ENCODE peak calls at places on chromosome 20, in four cellular contexts. G is cardiac muscle cell, U is AG09309, H is heart left ventricle. E is an unnamed sample.

GRCh38 chr20:18506744-18507143 is 996 bp upstream of the SEC23B start:
- DNase-seq in U (no peak), H (no peak), G (no peak), E (no peak)

GRCh38 chr20:46406986-46407670 is 713 bp upstream of the ELMO2 start:
- DNase-seq in U (no peak), G (peak; percentile 19), H (peak; percentile 76), E (no peak)

GRCh38 chr20:34771680-34772081 is 53.8 kb downstream of the NCOA6 start:
- DNase-seq in G (peak; percentile 29), U (no peak), H (no peak), E (no peak)

GRCh38 chr20:25315418-25316210 is 67.7 kb downstream of the PYGB start:
- DNase-seq in U (no peak), G (no peak), H (no peak), E (no peak)

GRCh38 chr20:38505091-38505455 is 32.4 kb downstream of the RALGAPB start:
- DNase-seq in U (no peak), G (no peak), H (no peak), E (no peak)

GRCh38 chr20:17171750-17172149 is 55.1 kb upstream of the PCSK2 start:
- DNase-seq in G (no peak), U (no peak), H (no peak), E (no peak)

GRCh38 chr20:2754426-2754825 is 46.0 kb downstream of the CPXM1 start:
- DNase-seq in H (no peak), U (no peak), G (peak; percentile 22), E (no peak)

GRCh38 chr20:30485331-30486102 is 771.9 kb upstream of the DEFB115 start:
- DNase-seq in H (no peak), U (no peak), G (no peak), E (no peak)

GRCh38 chr20:17895641-17896246 is 72.8 kb downstream of the SNX5 start:
- DNase-seq in U (no peak), G (peak; percentile 64), H (peak; percentile 83), E (no peak)

GRCh38 chr20:21613512-21613911 is 92.0 kb upstream of the PAX1 start:
- DNase-seq in G (no peak), U (no peak), H (no peak), E (no peak)

GRCh38 chr20:25485872-25486271 is 78.4 kb downstream of the GINS1 start:
- DNase-seq in H (no peak), G (no peak), U (no peak), E (no peak)

GRCh38 chr20:23937303-23938117 is 51.1 kb downstream of the GGTLC1 start:
- DNase-seq in G (peak; percentile 65), U (no peak), H (peak; percentile 42), E (peak; percentile 79)

DNA sequence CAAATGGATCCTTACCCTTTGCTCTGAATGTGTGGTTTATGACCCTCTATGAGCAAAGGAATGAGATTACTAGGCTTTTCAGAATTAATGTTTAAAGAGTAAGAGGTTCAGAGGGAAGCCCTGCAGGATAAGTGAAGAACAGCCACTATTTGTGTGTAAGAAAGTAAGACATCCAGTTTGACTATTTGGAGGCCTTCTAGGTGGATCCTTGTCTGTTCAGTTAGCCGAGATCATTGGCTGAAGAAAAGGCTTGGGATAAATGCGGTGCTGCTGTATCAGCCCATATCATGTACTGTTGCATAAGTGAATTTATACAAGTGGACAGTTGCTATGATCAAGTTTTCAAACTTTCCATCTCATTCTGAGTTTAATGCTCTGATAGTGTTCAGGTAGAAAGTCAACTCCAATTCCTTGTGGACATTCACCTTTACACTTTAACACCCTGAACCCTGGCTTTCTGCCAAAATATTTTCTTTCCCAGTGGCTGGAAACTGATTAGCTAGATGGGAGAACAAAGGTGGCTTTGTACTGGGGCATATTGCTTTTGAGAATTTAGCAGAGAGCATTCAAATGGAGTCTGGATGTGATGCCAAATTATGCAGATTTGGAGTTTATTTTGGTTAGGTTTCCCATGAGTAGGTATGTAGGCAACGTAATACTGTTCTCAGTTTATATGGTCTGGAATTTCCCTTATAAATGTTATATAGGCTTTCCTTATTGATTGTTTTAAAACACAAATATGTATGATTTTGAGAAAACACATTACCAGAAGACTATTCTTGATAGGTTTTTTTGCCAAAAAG is 15.0 kb downstream of the PARD6B start:
- DNase-seq in U (peak; percentile 34), G (peak; percentile 71), H (no peak), E (no peak)
- TF ChIP-seq CTCF in U (peak; percentile 10), G (no peak), H (no peak), E (no peak)

DNA sequence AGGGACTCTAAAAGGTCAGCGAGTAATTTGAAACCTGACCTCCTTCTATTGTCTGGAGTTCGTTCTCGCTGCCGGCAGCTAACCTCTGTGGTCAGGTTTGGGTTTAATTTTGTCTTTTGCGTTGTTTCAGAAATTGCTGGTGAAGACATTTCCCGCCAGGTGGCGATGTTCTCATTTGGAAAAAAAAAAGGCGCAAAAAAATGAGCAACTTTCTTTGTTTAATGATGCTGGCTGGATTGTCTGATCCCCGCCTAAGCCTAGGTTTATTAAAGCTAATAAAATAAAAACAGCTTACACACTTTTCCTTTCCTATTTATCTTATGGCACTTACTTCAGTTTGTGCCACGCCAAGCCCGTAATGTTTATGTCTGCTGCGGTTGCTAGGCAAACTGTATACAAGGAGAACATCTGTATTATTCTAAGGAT is 205.5 kb downstream of the DOK5 start:
- DNase-seq in U (no peak), H (no peak), G (peak; percentile 64), E (no peak)
- TF ChIP-seq CTCF in U (peak; percentile 57), H (peak; percentile 63), G (peak; percentile 72), E (peak; percentile 95)

GRCh38 chr20:62141397-62142251 is 1.6 kb downstream of the PSMA7 start:
- DNase-seq in H (no peak), U (peak; percentile 18), G (peak; percentile 34), E (peak; percentile 58)
- TF ChIP-seq CTCF in H (no peak), U (peak; percentile 56), G (peak; percentile 43), E (no peak)

DNA sequence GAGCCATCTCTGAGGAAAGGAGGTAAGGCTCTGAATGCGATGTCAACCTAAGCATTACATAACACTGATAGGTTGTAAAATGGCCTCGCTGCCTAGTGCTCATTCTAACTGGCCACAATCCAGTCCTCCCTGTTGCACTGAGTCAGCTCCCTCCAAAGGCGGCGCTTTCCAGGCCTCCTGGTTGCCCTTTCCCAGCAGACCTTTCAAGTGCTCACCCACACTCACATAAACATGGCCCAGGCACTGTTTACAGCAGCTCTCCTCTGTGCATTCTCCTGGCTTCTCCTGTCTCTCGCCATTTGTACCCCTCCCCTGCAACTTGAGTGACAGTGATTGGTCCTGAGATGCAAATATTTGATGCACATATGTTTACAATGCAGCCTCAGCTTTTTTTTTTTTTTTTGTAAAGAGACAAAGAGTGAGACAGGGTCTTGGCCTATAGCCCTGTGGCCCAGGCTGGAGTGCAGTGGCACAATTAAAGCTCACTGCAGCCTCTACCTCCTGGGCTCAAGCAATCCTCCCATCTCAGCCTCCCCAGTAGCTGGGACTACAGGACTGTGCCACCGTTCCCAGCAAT is 36.8 kb upstream of the PRND start:
- DNase-seq in U (no peak), H (peak; percentile 47), G (peak; percentile 76), E (no peak)
- TF ChIP-seq CTCF in U (no peak), H (no peak), G (peak; percentile 27), E (no peak)

DNA sequence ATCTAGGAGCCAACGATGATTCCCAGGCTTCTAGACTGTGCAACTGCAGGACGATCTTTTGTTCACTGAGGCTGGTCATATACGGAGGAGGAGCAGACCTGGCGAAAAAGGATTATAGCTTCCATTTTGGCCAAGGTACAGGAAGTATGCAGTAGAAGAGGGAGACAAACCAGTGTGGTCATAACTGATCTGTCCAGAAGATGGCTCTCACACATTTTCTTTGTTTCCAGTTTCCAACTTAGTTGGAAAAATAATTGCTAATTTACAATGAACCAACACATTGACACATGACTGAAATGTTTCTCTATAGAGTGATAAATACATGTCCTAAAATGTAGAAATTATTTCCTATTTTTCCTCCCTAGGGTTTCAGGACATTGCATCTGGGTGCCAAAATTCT is 364.1 kb upstream of the BTBD3 start:
- DNase-seq in U (no peak), H (no peak), G (peak; percentile 29), E (peak; percentile 12)
- TF ChIP-seq CTCF in U (peak; percentile 36), H (peak; percentile 26), G (peak; percentile 44), E (peak; percentile 8)

DNA sequence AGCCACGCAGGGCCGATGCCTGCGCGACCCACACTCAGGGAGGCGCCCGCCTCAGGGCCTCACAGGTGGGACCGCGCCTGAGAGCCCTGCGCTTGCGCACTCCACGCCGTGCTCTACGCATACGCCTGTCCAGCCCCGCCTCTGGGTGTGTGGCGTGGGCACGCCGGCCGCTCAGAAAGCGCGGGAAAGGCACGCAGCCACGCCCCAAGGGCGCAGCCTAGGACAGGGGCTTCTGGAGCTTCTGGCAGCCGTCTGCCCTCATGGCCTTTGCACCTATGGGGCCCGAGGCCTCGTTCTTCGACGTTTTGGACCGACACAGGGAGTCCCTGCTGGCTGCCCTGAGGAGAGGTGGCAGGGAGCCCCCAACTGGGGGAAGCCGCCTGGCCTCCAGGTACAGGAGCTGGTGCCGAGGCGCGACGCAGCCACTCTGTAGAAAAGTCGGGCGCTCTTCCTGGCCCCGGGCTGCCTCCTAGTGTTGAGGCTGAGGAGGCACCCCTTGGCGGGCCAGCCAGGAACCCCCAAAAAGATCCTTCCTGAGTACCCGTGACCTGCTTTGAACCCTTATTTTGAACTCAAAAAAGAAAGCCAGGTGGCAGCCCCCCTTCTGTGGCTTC is at the start of gene SPO11:
- DNase-seq in H (no peak), U (no peak), G (no peak), E (peak; percentile 67)
- TF ChIP-seq CTCF in H (peak; percentile 30), U (no peak), G (no peak), E (peak; percentile 41)

E was measured in Caco-2.